ENCODE peak calls at places on chromosomes 6 and 20, in six cellular contexts. L, T, D, U, R and E are unnamed samples.

GRCh38 chr6:82045965-82046756 is 201.4 kb downstream of the IBTK start:
- DNase-seq in L (peak), T (peak), D (no peak), U (no peak), R (no peak), E (no peak)

GRCh38 chr6:134007077-134007476 is 45.3 kb downstream of the SLC2A12 start:
- DNase-seq in L (no peak), T (no peak), D (peak), U (no peak), R (no peak), E (no peak)

GRCh38 chr20:3045042-3045815 is 623 bp upstream of the MRPS26 start:
- DNase-seq in L (peak), T (peak), D (no peak), U (peak), R (peak), E (no peak)

GRCh38 chr6:97361286-97361685 is 78.3 kb upstream of the MMS22L start:
- DNase-seq in L (no peak), T (no peak), D (no peak), U (no peak), R (no peak), E (no peak)

GRCh38 chr20:32752458-32753250 is 9.4 kb upstream of the COMMD7 start:
- DNase-seq in L (peak), T (peak), D (no peak), U (no peak), R (no peak), E (no peak)

GRCh38 chr6:110859335-110859792 is 15.2 kb upstream of the AMD1 start:
- DNase-seq in L (no peak), T (no peak), D (peak), U (peak), R (no peak), E (no peak)

GRCh38 chr6:132683543-132683942 is 24.6 kb upstream of the TAAR1 start:
- DNase-seq in L (peak), T (peak), D (no peak), U (no peak), R (no peak), E (no peak)

GRCh38 chr6:130188207-130188899 is 34.4 kb downstream of the SAMD3 start:
- DNase-seq in L (no peak), T (no peak), D (no peak), U (no peak), R (no peak), E (no peak)

GRCh38 chr6:36803482-36803881 is 35.8 kb downstream of the CPNE5 start:
- DNase-seq in L (no peak), T (no peak), D (no peak), U (no peak), R (no peak), E (no peak)

GRCh38 chr6:129197154-129197553 is 314.2 kb downstream of the LAMA2 start:
- DNase-seq in L (no peak), T (no peak), D (no peak), U (no peak), R (no peak), E (no peak)

GRCh38 chr20:62409086-62409853 is 2.2 kb upstream of the CABLES2 start:
- DNase-seq in L (no peak), T (no peak), D (no peak), U (no peak), R (no peak), E (no peak)

GRCh38 chr6:105424177-105424783 is 21.4 kb upstream of the PREP start:
- DNase-seq in L (no peak), T (peak), D (no peak), U (peak), R (peak), E (no peak)

GRCh38 chr6:46412662-46413061 is 78.6 kb downstream of the RCAN2 start:
- DNase-seq in L (no peak), T (no peak), D (no peak), U (no peak), R (no peak), E (no peak)

GRCh38 chr6:140319209-140319608 is 944.8 kb upstream of the CITED2 start:
- DNase-seq in L (peak), T (peak), D (no peak), U (peak), R (no peak), E (no peak)

GRCh38 chr6:151747890-151748289 is 59.6 kb upstream of the ESR1 start:
- DNase-seq in L (no peak), T (peak), D (no peak), U (no peak), R (no peak), E (no peak)

GRCh38 chr6:36244641-36245280 is 25.1 kb upstream of the PNPLA1 start:
- DNase-seq in L (no peak), T (no peak), D (no peak), U (no peak), R (no peak), E (no peak)

DNA sequence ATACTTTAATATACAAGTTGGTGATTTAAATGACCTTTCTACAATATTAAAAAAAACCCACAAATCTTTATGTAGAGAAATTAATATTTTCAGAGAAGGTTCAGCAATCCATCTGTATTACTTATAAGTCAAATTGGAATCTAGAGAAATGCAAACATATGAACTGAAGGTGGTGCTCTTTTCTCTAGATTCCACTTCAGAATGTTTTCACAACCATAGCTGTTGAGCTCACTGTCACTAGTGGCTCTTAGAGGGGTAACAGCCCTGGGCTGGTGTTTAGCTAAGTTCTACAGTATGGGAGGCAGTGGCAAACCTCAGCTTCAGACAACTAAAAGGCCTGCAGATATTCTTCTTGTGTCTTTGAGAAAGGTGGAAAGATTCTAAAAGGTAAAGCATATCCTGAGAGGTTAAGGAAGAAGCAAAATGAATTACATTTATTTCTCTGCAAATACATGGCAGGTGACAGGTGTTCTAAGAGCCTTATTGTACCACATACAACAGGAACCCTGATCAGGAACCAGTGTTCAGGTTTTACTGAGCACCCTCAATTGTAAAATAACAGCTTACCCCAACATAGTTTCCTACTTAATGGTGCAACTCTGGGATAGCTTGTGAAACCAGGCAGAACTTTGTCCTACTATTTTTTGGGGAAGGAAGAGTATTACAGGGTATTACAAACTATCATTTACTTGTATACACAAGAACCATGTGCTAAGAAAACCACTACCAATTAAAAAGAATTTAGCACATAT is 56.6 kb upstream of the SAMHD1 start:
- DNase-seq in L (no peak), T (peak), D (no peak), U (peak), R (no peak), E (no peak)
- TF ChIP-seq CTCF in L (peak), T (peak), D (peak), U (no peak), R (no peak), E (no peak)

GRCh38 chr6:75349262-75349984 is 64.8 kb upstream of the TMEM30A start:
- DNase-seq in L (no peak), T (peak), D (peak), U (peak), R (peak), E (peak)
- TF ChIP-seq CTCF in L (peak), T (peak), D (no peak), U (peak), R (no peak), E (peak)

DNA sequence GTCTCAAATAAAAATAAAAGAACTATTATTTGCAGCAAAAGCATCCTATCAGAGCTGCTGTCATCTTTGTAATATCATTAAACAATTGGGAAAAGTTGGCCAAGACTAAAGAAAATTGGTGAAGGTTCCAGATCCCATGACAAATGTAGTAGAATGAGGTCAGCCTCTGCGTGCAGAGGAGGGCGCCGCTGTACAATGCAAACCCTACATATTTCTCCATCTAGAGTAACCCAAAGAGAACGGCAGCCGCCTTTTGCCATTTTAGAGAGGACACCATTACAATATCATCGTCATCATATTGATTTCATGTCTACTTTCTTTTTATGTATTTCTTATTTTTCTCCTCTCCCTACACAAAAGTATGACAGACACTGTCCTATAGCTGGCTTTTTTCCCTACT is 59.5 kb downstream of the ZMYND8 start:
- DNase-seq in L (no peak), T (no peak), D (no peak), U (no peak), R (no peak), E (no peak)
- TF ChIP-seq CTCF in L (no peak), T (no peak), D (peak), U (no peak), R (no peak), E (peak)

GRCh38 chr20:46324960-46325703 is 16.8 kb upstream of the CDH22 start:
- DNase-seq in L (no peak), T (peak), D (no peak), U (peak), R (no peak), E (no peak)
- TF ChIP-seq CTCF in L (peak), T (peak), D (no peak), U (peak), R (no peak), E (peak)

GRCh38 chr6:116535109-116535508 is 10.4 kb downstream of the TRAPPC3L start:
- DNase-seq in L (no peak), T (no peak), D (no peak), U (no peak), R (no peak), E (no peak)

GRCh38 chr6:116530436-116530835 is 15.0 kb downstream of the TRAPPC3L start:
- DNase-seq in L (no peak), T (no peak), D (no peak), U (no peak), R (no peak), E (no peak)

GRCh38 chr6:116531675-116532570 is 13.6 kb downstream of the TRAPPC3L start:
- DNase-seq in L (peak), T (peak), D (no peak), U (peak), R (peak), E (no peak)

GRCh38 chr6:116533233-116533957 is 12.1 kb downstream of the TRAPPC3L start:
- DNase-seq in L (no peak), T (no peak), D (no peak), U (no peak), R (no peak), E (no peak)

DNA sequence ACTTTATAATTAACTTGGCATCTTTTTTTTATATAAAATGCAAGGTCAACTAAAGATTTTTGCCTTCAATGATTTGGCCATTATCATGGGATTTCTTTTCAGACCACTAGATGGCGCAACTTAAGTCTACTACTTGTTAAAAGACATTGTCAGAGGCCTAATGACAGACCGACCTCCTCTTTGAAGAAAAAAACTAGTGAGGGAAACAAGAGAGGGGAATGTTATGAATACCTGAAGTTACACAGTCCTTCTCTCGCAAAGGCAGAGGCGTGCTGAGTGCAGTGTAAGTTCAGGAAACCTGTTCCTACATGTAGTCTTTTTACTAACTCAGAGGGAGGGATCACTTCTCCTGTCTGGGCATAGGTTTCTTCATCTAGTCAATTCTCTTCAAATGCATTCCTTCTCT is 9.3 kb downstream of the TRAPPC3L start:
- DNase-seq in L (peak), T (peak), D (no peak), U (peak), R (no peak), E (no peak)
- TF ChIP-seq CTCF in L (peak), T (peak), D (peak), U (peak), R (peak), E (peak)

GRCh38 chr6:136307351-136307750 is 17.7 kb upstream of the BCLAF1 start:
- DNase-seq in L (no peak), T (no peak), D (no peak), U (no peak), R (no peak), E (no peak)

GRCh38 chr6:136306466-136306865 is 16.8 kb upstream of the BCLAF1 start:
- DNase-seq in L (no peak), T (no peak), D (no peak), U (no peak), R (no peak), E (no peak)

GRCh38 chr6:136312975-136313374 is 23.3 kb upstream of the BCLAF1 start:
- DNase-seq in L (no peak), T (no peak), D (no peak), U (no peak), R (no peak), E (no peak)

GRCh38 chr6:136309171-136309570 is 19.5 kb upstream of the BCLAF1 start:
- DNase-seq in L (no peak), T (no peak), D (no peak), U (no peak), R (no peak), E (no peak)

GRCh38 chr6:136309729-136310311 is 20.2 kb upstream of the BCLAF1 start:
- DNase-seq in L (no peak), T (no peak), D (no peak), U (no peak), R (no peak), E (no peak)
- TF ChIP-seq CTCF in L (no peak), T (no peak), D (no peak), U (no peak), R (no peak), E (no peak)

DNA sequence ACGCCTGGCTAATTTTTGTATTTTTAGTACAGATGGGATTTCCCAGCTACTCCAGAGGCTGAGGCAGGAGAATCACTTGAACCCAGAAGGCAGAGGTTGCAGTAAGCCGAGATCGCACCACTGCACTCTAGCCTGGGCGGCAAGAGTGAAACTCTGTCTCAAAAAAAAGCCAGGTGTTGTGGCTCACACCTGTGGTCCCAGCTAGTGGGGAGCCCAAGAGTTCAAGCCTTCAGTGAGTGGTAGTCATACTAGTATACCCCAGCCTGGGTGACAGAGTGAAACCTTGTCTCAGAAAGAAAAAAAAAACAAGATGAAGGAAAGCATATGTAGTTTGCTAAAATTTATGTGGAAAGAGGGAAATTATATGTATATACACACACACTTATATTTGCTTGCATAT is 20.0 kb upstream of the POU5F1 start:
- DNase-seq in L (no peak), T (no peak), D (no peak), U (peak), R (no peak), E (no peak)
- TF ChIP-seq CTCF in L (no peak), T (no peak), D (no peak), U (no peak), R (no peak), E (no peak)

DNA sequence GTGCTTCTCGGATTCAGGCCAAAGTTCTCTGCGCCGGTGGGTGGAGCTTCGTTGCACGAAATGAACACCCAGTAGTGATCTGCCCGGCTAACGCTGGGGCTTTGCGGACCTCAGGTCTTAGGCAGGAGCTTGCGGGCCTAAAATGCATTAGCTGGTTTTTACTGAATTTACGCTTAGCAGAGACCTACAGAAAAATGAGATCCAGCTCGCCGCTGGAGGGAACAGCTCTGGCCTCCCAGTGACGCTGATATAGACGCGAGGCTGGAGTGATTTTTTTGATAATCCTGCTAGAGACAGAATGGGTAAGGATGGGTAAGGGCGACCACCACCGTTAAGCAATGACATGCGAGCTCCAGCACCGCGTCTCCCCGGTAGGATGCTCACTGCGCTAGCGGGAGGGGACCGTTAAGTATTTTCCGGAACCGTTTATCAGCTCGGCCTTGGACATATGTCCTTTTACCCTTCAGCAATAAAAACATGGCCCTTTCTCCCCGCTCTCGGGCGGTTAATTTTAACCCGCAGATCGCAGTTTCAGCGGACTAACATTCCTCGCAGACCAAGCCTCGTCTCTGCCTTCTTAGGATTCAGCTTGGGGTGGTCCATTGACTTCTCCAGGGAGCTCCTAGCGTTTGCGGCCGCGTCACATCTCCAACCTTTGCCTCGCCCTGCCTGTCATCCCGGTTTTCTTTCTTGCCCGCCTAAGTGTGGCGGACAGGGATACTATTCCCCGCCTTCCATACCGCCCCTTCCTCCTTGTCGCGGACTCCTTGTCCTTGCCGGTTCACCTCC is 109.3 kb downstream of the GPX5 start:
- DNase-seq in L (no peak), T (peak), D (no peak), U (no peak), R (no peak), E (no peak)
- TF ChIP-seq CTCF in L (no peak), T (no peak), D (no peak), U (no peak), R (no peak), E (peak)

DNA sequence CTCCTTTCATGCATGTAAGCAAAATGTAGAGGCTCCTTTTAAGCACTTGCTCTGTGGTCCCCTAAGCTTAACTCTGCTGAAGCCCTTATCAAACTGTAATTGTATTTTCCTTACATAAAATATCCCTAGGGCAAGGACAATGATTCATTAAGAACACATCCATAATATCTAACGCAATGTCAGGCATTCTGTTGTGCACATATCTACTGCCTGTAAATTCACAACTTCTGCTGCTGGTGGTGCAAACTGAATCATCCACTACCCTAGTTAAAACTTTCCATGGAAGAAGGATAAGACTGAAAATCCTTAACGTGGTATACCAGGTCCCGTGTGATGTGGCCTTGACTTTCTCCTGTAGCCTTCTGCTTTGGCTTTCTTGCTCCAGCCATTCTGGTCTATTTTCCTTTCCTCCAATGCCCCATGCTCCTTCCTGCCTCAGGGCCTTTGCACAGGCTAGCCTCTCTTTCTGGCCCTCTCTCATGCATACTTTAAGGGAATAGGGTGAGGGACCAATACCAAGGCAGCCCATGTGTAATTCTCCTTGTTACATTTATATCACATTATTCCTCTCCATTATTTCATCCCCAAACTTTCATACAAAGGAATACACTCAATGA is 113.6 kb upstream of the ZFP64 start:
- DNase-seq in L (no peak), T (no peak), D (no peak), U (no peak), R (no peak), E (no peak)
- TF ChIP-seq CTCF in L (no peak), T (no peak), D (no peak), U (no peak), R (no peak), E (no peak)